ENCODE peak calls at places on chromosome 9, in six cellular contexts. One of them, this sample, is unnamed.
A peak's percentile ranks its signal among the peaks of the same experiment; 100 is the strongest.

GRCh38 chr9:136902259-136902821 is 16.0 kb downstream of the TRAF2 start:
- DNase-seq in anterior cingulate cortex: no peak
- DNase-seq in epithelial cell of esophagus: peak; percentile 91
- DNase-seq in T-helper 2 cell: peak; percentile 85
- DNase-seq in activated gamma-delta T cell treated with Interleukin-2 at 50 U/mL for 16 hours: peak; percentile 58
- DNase-seq in kidney: peak; percentile 94
- DNase-seq in this sample: peak; percentile 80

GRCh38 chr9:112049834-112050516 is 125.1 kb downstream of the SUSD1 start:
- DNase-seq in anterior cingulate cortex: no peak
- DNase-seq in epithelial cell of esophagus: no peak
- DNase-seq in T-helper 2 cell: no peak
- DNase-seq in activated gamma-delta T cell treated with Interleukin-2 at 50 U/mL for 16 hours: no peak
- DNase-seq in kidney: no peak
- DNase-seq in this sample: no peak

GRCh38 chr9:117028103-117028858 is 341.2 kb downstream of the TRIM32 start:
- DNase-seq in anterior cingulate cortex: no peak
- DNase-seq in epithelial cell of esophagus: no peak
- DNase-seq in T-helper 2 cell: no peak
- DNase-seq in activated gamma-delta T cell treated with Interleukin-2 at 50 U/mL for 16 hours: no peak
- DNase-seq in kidney: no peak
- DNase-seq in this sample: no peak

GRCh38 chr9:6443661-6444060 is 30.7 kb downstream of the UHRF2 start:
- DNase-seq in anterior cingulate cortex: no peak
- DNase-seq in epithelial cell of esophagus: no peak
- DNase-seq in T-helper 2 cell: no peak
- DNase-seq in activated gamma-delta T cell treated with Interleukin-2 at 50 U/mL for 16 hours: no peak
- DNase-seq in kidney: no peak
- DNase-seq in this sample: no peak

GRCh38 chr9:35397216-35397698 is 92.7 kb upstream of the RUSC2 start:
- DNase-seq in anterior cingulate cortex: no peak
- DNase-seq in epithelial cell of esophagus: no peak
- DNase-seq in T-helper 2 cell: no peak
- DNase-seq in activated gamma-delta T cell treated with Interleukin-2 at 50 U/mL for 16 hours: no peak
- DNase-seq in kidney: no peak
- DNase-seq in this sample: no peak

GRCh38 chr9:15299374-15299939 is 7.6 kb downstream of the TTC39B start:
- DNase-seq in anterior cingulate cortex: no peak
- DNase-seq in epithelial cell of esophagus: no peak
- DNase-seq in T-helper 2 cell: peak; percentile 69
- DNase-seq in activated gamma-delta T cell treated with Interleukin-2 at 50 U/mL for 16 hours: peak; percentile 44
- DNase-seq in kidney: no peak
- DNase-seq in this sample: peak; percentile 46

GRCh38 chr9:93298498-93299417 is 114.8 kb downstream of the WNK2 start:
- DNase-seq in anterior cingulate cortex: no peak
- DNase-seq in epithelial cell of esophagus: no peak
- DNase-seq in T-helper 2 cell: no peak
- DNase-seq in activated gamma-delta T cell treated with Interleukin-2 at 50 U/mL for 16 hours: no peak
- DNase-seq in kidney: peak; percentile 63
- DNase-seq in this sample: no peak

GRCh38 chr9:138098116-138098907 is 220.7 kb downstream of the CACNA1B start:
- DNase-seq in anterior cingulate cortex: no peak
- DNase-seq in epithelial cell of esophagus: no peak
- DNase-seq in T-helper 2 cell: no peak
- DNase-seq in activated gamma-delta T cell treated with Interleukin-2 at 50 U/mL for 16 hours: no peak
- DNase-seq in kidney: peak; percentile 33
- DNase-seq in this sample: no peak

GRCh38 chr9:32811251-32811650 is 27.9 kb downstream of the TMEM215 start:
- DNase-seq in anterior cingulate cortex: no peak
- DNase-seq in epithelial cell of esophagus: no peak
- DNase-seq in T-helper 2 cell: no peak
- DNase-seq in activated gamma-delta T cell treated with Interleukin-2 at 50 U/mL for 16 hours: no peak
- DNase-seq in kidney: no peak
- DNase-seq in this sample: no peak

GRCh38 chr9:121269030-121269887 is 1.3 kb downstream of the GSN start:
- DNase-seq in anterior cingulate cortex: no peak
- DNase-seq in epithelial cell of esophagus: no peak
- DNase-seq in T-helper 2 cell: no peak
- DNase-seq in activated gamma-delta T cell treated with Interleukin-2 at 50 U/mL for 16 hours: no peak
- DNase-seq in kidney: no peak
- DNase-seq in this sample: no peak

GRCh38 chr9:120712539-120713031 is 1.7 kb downstream of the MEGF9 start:
- DNase-seq in anterior cingulate cortex: no peak
- DNase-seq in epithelial cell of esophagus: peak; percentile 9
- DNase-seq in T-helper 2 cell: no peak
- DNase-seq in activated gamma-delta T cell treated with Interleukin-2 at 50 U/mL for 16 hours: no peak
- DNase-seq in kidney: no peak
- DNase-seq in this sample: no peak

GRCh38 chr9:8924529-8924928 is 1125.0 kb upstream of the DMAC1 start:
- DNase-seq in anterior cingulate cortex: no peak
- DNase-seq in epithelial cell of esophagus: no peak
- DNase-seq in T-helper 2 cell: no peak
- DNase-seq in activated gamma-delta T cell treated with Interleukin-2 at 50 U/mL for 16 hours: no peak
- DNase-seq in kidney: no peak
- DNase-seq in this sample: no peak

GRCh38 chr9:5714501-5715401 is 85.8 kb downstream of the RIC1 start:
- DNase-seq in anterior cingulate cortex: no peak
- DNase-seq in epithelial cell of esophagus: peak; percentile 67
- DNase-seq in T-helper 2 cell: no peak
- DNase-seq in activated gamma-delta T cell treated with Interleukin-2 at 50 U/mL for 16 hours: no peak
- DNase-seq in kidney: no peak
- DNase-seq in this sample: no peak

GRCh38 chr9:130947618-130948140 is 8.6 kb upstream of the FIBCD1 start:
- DNase-seq in anterior cingulate cortex: no peak
- DNase-seq in epithelial cell of esophagus: no peak
- DNase-seq in T-helper 2 cell: no peak
- DNase-seq in activated gamma-delta T cell treated with Interleukin-2 at 50 U/mL for 16 hours: no peak
- DNase-seq in kidney: no peak
- DNase-seq in this sample: no peak

GRCh38 chr9:91130796-91131318 is 230.9 kb downstream of the AUH start:
- DNase-seq in anterior cingulate cortex: no peak
- DNase-seq in epithelial cell of esophagus: peak; percentile 29
- DNase-seq in T-helper 2 cell: no peak
- DNase-seq in activated gamma-delta T cell treated with Interleukin-2 at 50 U/mL for 16 hours: no peak
- DNase-seq in kidney: no peak
- DNase-seq in this sample: no peak

GRCh38 chr9:135221576-135221950 is 134.1 kb downstream of the OLFM1 start:
- DNase-seq in anterior cingulate cortex: no peak
- DNase-seq in epithelial cell of esophagus: no peak
- DNase-seq in T-helper 2 cell: no peak
- DNase-seq in activated gamma-delta T cell treated with Interleukin-2 at 50 U/mL for 16 hours: no peak
- DNase-seq in kidney: peak; percentile 43
- DNase-seq in this sample: no peak

GRCh38 chr9:131925677-131926076 is 154.0 kb downstream of the MED27 start:
- DNase-seq in anterior cingulate cortex: no peak
- DNase-seq in epithelial cell of esophagus: no peak
- DNase-seq in T-helper 2 cell: no peak
- DNase-seq in activated gamma-delta T cell treated with Interleukin-2 at 50 U/mL for 16 hours: no peak
- DNase-seq in kidney: no peak
- DNase-seq in this sample: no peak

GRCh38 chr9:2907401-2907800 is 63.5 kb upstream of the PUM3 start:
- DNase-seq in anterior cingulate cortex: no peak
- DNase-seq in epithelial cell of esophagus: no peak
- DNase-seq in T-helper 2 cell: no peak
- DNase-seq in activated gamma-delta T cell treated with Interleukin-2 at 50 U/mL for 16 hours: no peak
- DNase-seq in kidney: no peak
- DNase-seq in this sample: no peak

GRCh38 chr9:36101916-36102741 is 34.4 kb upstream of the GLIPR2 start:
- DNase-seq in anterior cingulate cortex: no peak
- DNase-seq in epithelial cell of esophagus: peak; percentile 86
- DNase-seq in T-helper 2 cell: no peak
- DNase-seq in activated gamma-delta T cell treated with Interleukin-2 at 50 U/mL for 16 hours: no peak
- DNase-seq in kidney: no peak
- DNase-seq in this sample: no peak

GRCh38 chr9:99509291-99509826 is 287.3 kb downstream of the SEC61B start:
- DNase-seq in anterior cingulate cortex: no peak
- DNase-seq in epithelial cell of esophagus: no peak
- DNase-seq in T-helper 2 cell: no peak
- DNase-seq in activated gamma-delta T cell treated with Interleukin-2 at 50 U/mL for 16 hours: no peak
- DNase-seq in kidney: no peak
- DNase-seq in this sample: no peak

GRCh38 chr9:134459164-134459563 is 132.9 kb downstream of the RXRA start:
- DNase-seq in anterior cingulate cortex: no peak
- DNase-seq in epithelial cell of esophagus: no peak
- DNase-seq in T-helper 2 cell: no peak
- DNase-seq in activated gamma-delta T cell treated with Interleukin-2 at 50 U/mL for 16 hours: no peak
- DNase-seq in kidney: no peak
- DNase-seq in this sample: no peak

GRCh38 chr9:112489039-112489546 is 2.5 kb downstream of the KIAA1958 start:
- DNase-seq in anterior cingulate cortex: no peak
- DNase-seq in epithelial cell of esophagus: no peak
- DNase-seq in T-helper 2 cell: no peak
- DNase-seq in activated gamma-delta T cell treated with Interleukin-2 at 50 U/mL for 16 hours: no peak
- DNase-seq in kidney: no peak
- DNase-seq in this sample: no peak

GRCh38 chr9:35690447-35691324 is 961 bp upstream of the TPM2 start:
- DNase-seq in anterior cingulate cortex: peak; percentile 26
- DNase-seq in epithelial cell of esophagus: no peak
- DNase-seq in T-helper 2 cell: peak; percentile 31
- DNase-seq in activated gamma-delta T cell treated with Interleukin-2 at 50 U/mL for 16 hours: peak; percentile 12
- DNase-seq in kidney: peak; percentile 95
- DNase-seq in this sample: peak; percentile 34

GRCh38 chr9:35728041-35728971 is 3.7 kb downstream of the TLN1 start:
- DNase-seq in anterior cingulate cortex: peak; percentile 15
- DNase-seq in epithelial cell of esophagus: peak; percentile 72
- DNase-seq in T-helper 2 cell: peak; percentile 40
- DNase-seq in activated gamma-delta T cell treated with Interleukin-2 at 50 U/mL for 16 hours: peak; percentile 35
- DNase-seq in kidney: peak; percentile 93
- DNase-seq in this sample: peak; percentile 26